ENCODE peak calls at places on chromosomes 3 and 15, in six cellular contexts. W is activated naive CD8-positive, alpha-beta T cell treated with anti-CD3 and anti-CD28 coated beads, Interleukin-2, amount 50 U/mL, for 24 hours; L is activated T-helper 1 cell treated with Interleukin-2 at 50 U/mL for 16 hours; M is NCI-H187 treated with DMSO at 0.1 percent for 48 hours; Z is GM12878; B is stimulated activated CD4-positive, alpha-beta T cell treated with anti-CD3 and anti-CD28 coated beads, Interleukin-12 subunit alpha, Interleukin-12 subunit beta, amount 100 ng/mL, for 48 hours. S is an unnamed sample.

GRCh38 chr3:101262393-101263240 is 57.8 kb downstream of the IMPG2 start:
- DNase-seq in Z (no peak), L (no peak), M (no peak), W (no peak), B (no peak), S (no peak)

GRCh38 chr3:46628980-46629379 is 16.7 kb downstream of the FAM240A start:
- DNase-seq in M (no peak), W (no peak), Z (no peak), B (no peak), L (no peak), S (no peak)

GRCh38 chr3:55296781-55297180 is 190.3 kb downstream of the WNT5A start:
- DNase-seq in Z (no peak), W (no peak), L (no peak), M (no peak), B (no peak), S (no peak)

GRCh38 chr3:108136888-108137814 is 46.3 kb upstream of the CD47 start:
- DNase-seq in L (no peak), Z (no peak), M (no peak), W (no peak), B (no peak), S (no peak)

GRCh38 chr15:85615930-85616329 is 178.8 kb downstream of the KLHL25 start:
- DNase-seq in Z (no peak), W (no peak), B (no peak), L (no peak), M (no peak), S (peak; percentile 41)

GRCh38 chr3:13567684-13568514 is 19.0 kb downstream of the FBLN2 start:
- DNase-seq in M (no peak), Z (no peak), W (no peak), B (no peak), L (no peak), S (no peak)

GRCh38 chr3:186361612-186362408 is at the start of gene DGKG:
- DNase-seq in L (no peak), M (no peak), Z (no peak), W (peak; percentile 27), B (no peak), S (peak; percentile 90)

GRCh38 chr3:122890077-122890484 is 95.2 kb downstream of the SLC49A4 start:
- DNase-seq in M (no peak), B (no peak), W (no peak), L (no peak), Z (peak; percentile 19), S (no peak)

GRCh38 chr15:74202461-74203401 is at the start of gene STRA6:
- DNase-seq in B (no peak), Z (no peak), W (no peak), M (no peak), L (no peak), S (peak; percentile 90)

GRCh38 chr15:23424111-23424904 is 22.7 kb downstream of the GOLGA6L2 start:
- DNase-seq in Z (no peak), M (no peak), B (no peak), L (no peak), W (no peak), S (no peak)

GRCh38 chr15:37789881-37790280 is 144.6 kb upstream of the TMCO5A start:
- DNase-seq in Z (no peak), M (no peak), L (no peak), W (no peak), B (no peak), S (no peak)

GRCh38 chr3:132448211-132448961 is 31.1 kb downstream of the DNAJC13 start:
- DNase-seq in Z (peak; percentile 16), W (no peak), M (no peak), B (no peak), L (no peak), S (no peak)

GRCh38 chr15:90902996-90903732 is at the start of gene MAN2A2:
- DNase-seq in M (no peak), B (peak; percentile 66), L (peak; percentile 54), Z (no peak), W (peak; percentile 85), S (peak; percentile 82)

GRCh38 chr15:38768970-38769369 is 204.4 kb upstream of the RASGRP1 start:
- DNase-seq in M (no peak), L (no peak), Z (no peak), W (no peak), B (no peak), S (no peak)

GRCh38 chr3:112499328-112499727 is at the start of gene BTLA:
- DNase-seq in L (no peak), B (no peak), Z (peak; percentile 79), M (no peak), W (peak; percentile 29), S (no peak)

GRCh38 chr3:177459397-177459796 is 262.1 kb upstream of the TBL1XR1 start:
- DNase-seq in B (no peak), M (no peak), W (no peak), Z (no peak), L (no peak), S (no peak)

GRCh38 chr3:159764211-159765024 is 224.2 kb upstream of the IL12A start:
- DNase-seq in W (peak; percentile 40), B (no peak), L (no peak), M (no peak), Z (no peak), S (peak; percentile 83)

GRCh38 chr3:109188726-109189125 is 52.2 kb downstream of the C3orf85 start:
- DNase-seq in W (no peak), L (no peak), Z (no peak), M (no peak), B (no peak), S (peak; percentile 32)

GRCh38 chr15:63040509-63040908 is 2.0 kb upstream of the TPM1 start:
- DNase-seq in M (no peak), Z (no peak), L (no peak), B (no peak), W (no peak), S (no peak)

GRCh38 chr15:28105793-28106192 is 6.7 kb upstream of the OCA2 start:
- DNase-seq in L (no peak), W (no peak), B (no peak), M (no peak), Z (no peak), S (no peak)

GRCh38 chr15:67196672-67197363 is 57.6 kb downstream of the AAGAB start:
- DNase-seq in W (no peak), L (no peak), B (no peak), M (no peak), Z (no peak), S (no peak)

GRCh38 chr3:128547368-128547987 is 54.5 kb upstream of the GATA2 start:
- DNase-seq in Z (no peak), W (no peak), L (no peak), B (no peak), M (no peak), S (no peak)

GRCh38 chr3:140552898-140553297 is 125.0 kb upstream of the TRIM42 start:
- DNase-seq in M (no peak), W (no peak), Z (no peak), B (no peak), L (no peak), S (no peak)

GRCh38 chr3:38793721-38794120 is 22.3 kb downstream of the SCN10A start:
- DNase-seq in W (no peak), L (no peak), Z (no peak), M (no peak), B (no peak), S (no peak)

GRCh38 chr15:51460796-51461195 is 119.3 kb downstream of the GLDN start:
- DNase-seq in Z (no peak), W (no peak), B (no peak), L (no peak), M (no peak), S (no peak)

GRCh38 chr15:66883322-66883911 is 181.4 kb downstream of the SMAD6 start:
- DNase-seq in L (no peak), B (no peak), M (no peak), Z (no peak), W (no peak), S (no peak)

GRCh38 chr15:65374334-65374733 is 3.5 kb downstream of the IGDCC3 start:
- DNase-seq in L (no peak), M (no peak), W (no peak), B (no peak), Z (no peak), S (no peak)

GRCh38 chr3:197268319-197268718 is 30.1 kb downstream of the DLG1 start:
- DNase-seq in Z (no peak), W (no peak), L (no peak), B (no peak), M (no peak), S (no peak)

GRCh38 chr15:77966540-77967290 is 110.8 kb downstream of the TBC1D2B start:
- DNase-seq in Z (no peak), M (no peak), B (no peak), L (peak; percentile 28), W (peak; percentile 63), S (peak; percentile 78)